ENCODE peak calls at places on chromosomes 16 and 17, in eight cellular contexts. G, J, V, B, E, A, F and C are unnamed samples.
A peak's percentile ranks its signal among the peaks of the same experiment; 100 is the strongest.

GRCh38 chr17:20791626-20792025 is 212.1 kb downstream of the CDRT15L2 start:
- DNase-seq in G (no peak), J (no peak), V (no peak), B (no peak), E (no peak), A (no peak), F (no peak), C (no peak)

GRCh38 chr16:89455178-89455577 is 35.2 kb downstream of the ANKRD11 start:
- DNase-seq in G (no peak), J (no peak), V (no peak), B (no peak), E (no peak), A (no peak), F (peak; percentile 17), C (no peak)

GRCh38 chr17:79087428-79088143 is 13.0 kb downstream of the ENGASE start:
- DNase-seq in G (peak; percentile 82), J (peak; percentile 97), V (peak; percentile 70), B (peak; percentile 76), E (peak; percentile 85), A (peak; percentile 97), F (peak; percentile 9), C (no peak)

GRCh38 chr17:77316191-77316641 is 175.4 kb downstream of the SEC14L1 start:
- DNase-seq in G (peak; percentile 39), J (peak; percentile 91), V (peak; percentile 91), B (no peak), E (peak; percentile 80), A (peak; percentile 59), F (peak; percentile 89), C (no peak)

GRCh38 chr17:62887437-62887836 is 78.6 kb upstream of the TANC2 start:
- DNase-seq in G (no peak), J (no peak), V (no peak), B (no peak), E (no peak), A (no peak), F (no peak), C (no peak)

GRCh38 chr16:56793504-56793903 is 63.6 kb downstream of the NUP93 start:
- DNase-seq in G (no peak), J (no peak), V (peak; percentile 52), B (no peak), E (no peak), A (no peak), F (no peak), C (no peak)

GRCh38 chr17:37541880-37542675 is 52.4 kb downstream of the DUSP14 start:
- DNase-seq in G (no peak), J (no peak), V (peak; percentile 78), B (no peak), E (no peak), A (no peak), F (peak; percentile 56), C (no peak)

GRCh38 chr16:81313731-81314602 is 795 bp upstream of the GAN start:
- DNase-seq in G (peak; percentile 65), J (peak; percentile 85), V (peak; percentile 25), B (no peak), E (peak; percentile 69), A (peak; percentile 43), F (peak; percentile 64), C (no peak)

GRCh38 chr16:57955572-57955971 is 15.4 kb downstream of the CNGB1 start:
- DNase-seq in G (no peak), J (no peak), V (no peak), B (no peak), E (no peak), A (no peak), F (peak; percentile 8), C (no peak)

DNA sequence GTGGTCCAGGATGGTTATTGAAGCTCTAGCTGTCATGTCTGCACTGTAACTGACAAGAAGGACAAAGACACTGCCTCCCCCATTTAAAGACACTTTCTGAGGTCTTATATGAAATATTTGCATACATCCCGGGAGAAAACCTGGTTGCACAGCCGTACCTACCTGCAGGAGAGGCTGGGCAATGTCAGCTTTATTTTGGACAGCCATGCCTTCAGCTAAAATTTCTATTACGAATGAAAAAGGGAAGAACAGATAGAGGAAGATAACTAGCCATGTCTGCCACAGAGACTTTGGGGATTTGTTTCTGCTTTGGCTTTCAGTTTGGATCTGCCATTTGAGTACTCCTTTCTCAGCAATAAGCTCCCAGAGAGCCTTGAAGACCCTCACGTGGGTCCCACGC is 19.0 kb downstream of the SLC7A6 start:
- DNase-seq in G (no peak), J (no peak), V (no peak), B (no peak), E (no peak), A (no peak), F (no peak), C (no peak)
- H3K9ac ChIP-seq in G (no peak overlapping the region), J (no peak overlapping the region), V (no peak overlapping the region), B (no peak overlapping the region), E (no peak overlapping the region), A (no peak overlapping the region), F (no peak overlapping the region), C (no peak overlapping the region)

GRCh38 chr16:35689764-35690163 is 2230.4 kb downstream of the TP53TG3F start:
- DNase-seq in G (no peak), J (no peak), V (no peak), B (no peak), E (no peak), A (no peak), F (no peak), C (no peak)
- H3K9me3 ChIP-seq in G (peaks cover 4% of the 10 kb centered on the region), J (peaks cover 92% of the 10 kb centered on the region), V (no peaks in the 10 kb centered on the region), B (no peaks in the 10 kb centered on the region), E (peaks cover 94% of the 10 kb centered on the region), A (no peaks in the 10 kb centered on the region), F (no peaks in the 10 kb centered on the region), C (no peaks in the 10 kb centered on the region)

GRCh38 chr17:75721463-75722011 is 278 bp downstream of the ITGB4 start:
- DNase-seq in G (no peak), J (no peak), V (peak; percentile 16), B (no peak), E (no peak), A (peak; percentile 89), F (peak; percentile 7), C (no peak)

GRCh38 chr17:75722542-75723095 is 1.4 kb downstream of the ITGB4 start:
- DNase-seq in G (no peak), J (no peak), V (no peak), B (no peak), E (no peak), A (peak; percentile 41), F (no peak), C (no peak)

GRCh38 chr17:75720656-75721462 is at the start of gene ITGB4:
- DNase-seq in G (peak; percentile 80), J (peak; percentile 97), V (peak; percentile 20), B (peak; percentile 94), E (peak; percentile 95), A (peak; percentile 88), F (peak; percentile 3), C (no peak)

GRCh38 chr17:75723201-75723930 is 2.1 kb downstream of the ITGB4 start:
- DNase-seq in G (no peak), J (no peak), V (peak; percentile 23), B (no peak), E (no peak), A (no peak), F (no peak), C (no peak)

DNA sequence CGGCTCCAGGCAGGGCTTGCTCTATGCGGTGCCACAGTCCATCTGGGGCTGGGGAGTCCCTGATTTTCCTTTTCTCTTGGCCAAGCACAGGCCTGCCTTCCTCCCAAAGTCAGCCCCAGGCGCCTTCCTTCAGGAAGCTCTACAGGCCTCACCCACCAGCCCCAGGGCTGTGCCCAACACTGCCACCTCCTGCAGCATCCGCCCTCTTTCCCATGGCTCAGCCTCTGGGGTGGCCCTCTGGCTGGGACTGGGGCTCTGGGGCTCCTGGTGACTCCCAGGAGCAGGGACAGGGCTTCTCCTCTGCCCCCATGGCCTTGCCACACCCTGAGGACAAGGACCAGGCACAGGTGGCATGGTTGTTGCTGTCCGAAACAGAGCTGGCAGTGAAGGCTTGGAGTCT is 817 bp downstream of the ITGB4 start:
- DNase-seq in G (no peak), J (no peak), V (no peak), B (no peak), E (no peak), A (peak; percentile 43), F (no peak), C (no peak)
- H3K9ac ChIP-seq in G (no peak overlapping the region), J (no peak overlapping the region), V (no peak overlapping the region), B (no peak overlapping the region), E (no peak overlapping the region), A (no peak overlapping the region), F (no peak overlapping the region), C (no peak overlapping the region)

DNA sequence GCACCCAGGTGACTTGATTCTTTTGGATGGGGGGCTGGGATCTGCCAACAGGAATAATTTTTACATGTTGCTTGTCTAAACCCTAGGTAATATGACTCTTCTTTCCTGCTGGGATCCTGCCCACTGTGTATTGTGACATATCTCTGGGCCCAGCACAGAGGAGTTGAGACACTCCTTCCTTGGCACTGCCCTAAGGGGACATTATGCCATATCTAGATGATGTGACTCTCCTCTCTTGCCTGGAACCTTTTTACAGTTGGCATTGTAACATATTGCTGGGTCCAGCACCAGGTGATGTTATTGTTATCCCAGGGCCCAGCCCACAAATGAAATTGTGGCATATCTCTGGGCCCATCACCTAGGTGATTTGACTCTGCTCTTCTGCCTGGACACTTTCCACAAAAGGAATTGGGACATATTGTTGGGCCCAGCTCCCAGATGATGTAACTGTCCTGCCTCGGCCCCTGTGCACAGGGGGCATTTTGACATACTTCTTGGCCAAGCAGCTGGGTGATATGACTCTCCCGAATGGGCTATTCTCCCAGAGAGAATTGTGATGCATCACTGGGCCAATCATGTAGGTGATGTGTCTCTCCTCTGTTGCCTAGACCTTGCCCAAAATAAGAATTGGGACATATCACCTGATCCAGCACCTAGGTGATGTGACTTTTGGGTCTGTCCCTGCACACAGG is 1837.7 kb downstream of the TP53TG3F start:
- DNase-seq in G (no peak), J (no peak), V (no peak), B (no peak), E (no peak), A (no peak), F (no peak), C (no peak)
- H3K9me3 ChIP-seq in G (peaks cover 2% of the 10 kb centered on the region), J (peaks cover 84% of the 10 kb centered on the region), V (no peaks in the 10 kb centered on the region), B (peaks cover 2% of the 10 kb centered on the region), E (peaks cover 84% of the 10 kb centered on the region), A (no peaks in the 10 kb centered on the region), F (no peaks in the 10 kb centered on the region), C (no peaks in the 10 kb centered on the region)

GRCh38 chr16:2785101-2785991 is 2.0 kb downstream of the PRSS33 start:
- DNase-seq in G (no peak), J (peak; percentile 44), V (no peak), B (peak; percentile 60), E (peak; percentile 45), A (peak; percentile 70), F (no peak), C (no peak)
- H3K9ac ChIP-seq in G (no peak overlapping the region), J (no peak overlapping the region), V (no peak overlapping the region), B (peak overlapping the region; percentile 31), E (no peak overlapping the region), A (no peak overlapping the region), F (no peak overlapping the region), C (no peak overlapping the region)

GRCh38 chr17:11557727-11558452 is 40.4 kb upstream of the DNAH9 start:
- DNase-seq in G (no peak), J (no peak), V (no peak), B (no peak), E (no peak), A (no peak), F (no peak), C (no peak)
- H3K9me3 ChIP-seq in G (no peaks in the 10 kb centered on the region), J (no peaks in the 10 kb centered on the region), V (no peaks in the 10 kb centered on the region), B (no peaks in the 10 kb centered on the region), E (no peaks in the 10 kb centered on the region), A (no peaks in the 10 kb centered on the region), F (no peaks in the 10 kb centered on the region), C (no peaks in the 10 kb centered on the region)

DNA sequence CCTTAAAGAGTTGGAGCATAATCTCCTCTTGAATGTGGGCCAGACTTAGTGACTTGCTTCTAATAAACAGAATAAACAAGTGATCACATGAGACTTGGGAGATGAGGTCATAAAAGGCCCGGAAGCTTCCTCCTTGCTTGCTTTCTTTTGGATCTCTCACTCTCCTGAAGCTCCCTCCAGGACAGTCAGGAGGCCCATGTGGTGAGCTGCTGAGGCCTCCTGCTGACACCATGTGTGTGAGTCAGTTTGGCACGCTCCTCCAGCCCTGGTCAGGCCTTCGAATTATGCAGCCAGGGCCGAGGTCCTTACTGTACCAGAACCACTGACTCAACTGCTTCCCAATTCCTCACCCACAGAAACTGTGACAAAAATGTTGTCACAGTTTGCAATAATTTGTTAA is 53.2 kb downstream of the NDEL1 start:
- DNase-seq in G (no peak), J (no peak), V (peak; percentile 99), B (no peak), E (no peak), A (no peak), F (peak; percentile 98), C (no peak)
- H3K9ac ChIP-seq in G (no peak overlapping the region), J (no peak overlapping the region), V (peak overlapping the region; percentile 49), B (no peak overlapping the region), E (no peak overlapping the region), A (no peak overlapping the region), F (no peak overlapping the region), C (no peak overlapping the region)